ENCODE peak calls at places on chromosomes 6 and 20, in four cellular contexts. B is IMR-90, V is breast epithelium, Z is lung. N is an unnamed sample.
A peak's percentile ranks its signal among the peaks of the same experiment; 100 is the strongest.

GRCh38 chr6:36139431-36139830 is 9.1 kb downstream of the MAPK13 start:
- DNase-seq in B (no peak), V (no peak), Z (no peak), N (no peak)

GRCh38 chr6:113439861-113440260 is 417.3 kb upstream of the MARCKS start:
- DNase-seq in B (no peak), V (no peak), Z (no peak), N (no peak)

GRCh38 chr6:2758980-2759379 is 6.2 kb upstream of the WRNIP1 start:
- DNase-seq in B (no peak), V (no peak), Z (no peak), N (no peak)

GRCh38 chr6:84774174-84775158 is 10.1 kb upstream of the TBX18 start:
- DNase-seq in B (no peak), V (no peak), Z (no peak), N (no peak)

GRCh38 chr6:47464052-47464451 is 13.5 kb upstream of the CD2AP start:
- DNase-seq in B (no peak), V (no peak), Z (no peak), N (no peak)

GRCh38 chr6:119308048-119308570 is 41.5 kb downstream of the MAN1A1 start:
- DNase-seq in B (peak; percentile 84), V (no peak), Z (no peak), N (no peak)

GRCh38 chr6:170081556-170081955 is 209.3 kb downstream of the DLL1 start:
- DNase-seq in B (no peak), V (no peak), Z (no peak), N (peak; percentile 7)

GRCh38 chr6:55108469-55109130 is 65.7 kb upstream of the HCRTR2 start:
- DNase-seq in B (no peak), V (no peak), Z (no peak), N (no peak)

GRCh38 chr6:83490177-83490576 is 22.2 kb upstream of the PRSS35 start:
- DNase-seq in B (no peak), V (no peak), Z (no peak), N (no peak)

GRCh38 chr6:165841153-165841558 is 178.1 kb upstream of the PDE10A start:
- DNase-seq in B (no peak), V (no peak), Z (no peak), N (no peak)

DNA sequence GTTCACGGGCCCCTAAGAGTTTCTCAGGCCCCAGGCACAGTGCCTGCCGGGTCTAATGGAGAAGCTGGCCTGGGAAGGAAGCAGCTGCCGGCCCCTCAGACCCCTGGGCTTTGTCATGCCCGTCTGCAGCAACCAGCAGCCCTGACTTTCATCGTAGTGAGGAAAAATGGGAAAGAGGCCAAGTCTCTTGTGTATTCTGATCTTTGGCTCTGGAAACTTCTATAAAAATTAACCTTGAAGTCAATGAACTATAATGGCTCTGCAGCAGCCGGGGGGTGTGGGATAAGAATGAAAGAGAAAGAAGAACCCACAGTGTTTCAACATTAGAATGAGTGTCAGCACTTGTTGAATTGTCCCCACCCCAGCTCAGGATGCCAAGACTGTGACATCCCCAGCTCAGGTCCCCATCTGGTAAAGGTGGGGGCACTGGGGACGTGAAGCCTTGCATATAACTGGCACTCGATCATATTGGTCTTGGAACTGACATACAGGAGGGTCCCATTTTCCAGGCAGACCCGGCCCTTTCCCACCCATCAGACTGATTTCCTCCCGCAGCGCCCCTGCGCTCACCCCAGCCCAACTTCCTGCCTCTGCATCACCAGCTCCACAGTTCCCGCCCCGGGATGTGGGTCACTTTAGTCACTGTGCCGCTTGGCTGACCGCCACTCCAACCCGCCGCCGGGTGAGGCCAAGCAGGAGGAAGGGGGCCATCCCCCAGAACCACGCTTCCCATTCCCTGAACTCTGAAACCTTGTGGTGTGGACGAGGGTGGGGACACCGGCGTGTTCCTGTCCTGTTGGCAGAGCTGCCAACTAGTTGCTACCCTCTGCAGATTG is 12.7 kb downstream of the TGM2 start:
- DNase-seq in B (peak; percentile 73), V (no peak), Z (peak; percentile 85), N (no peak)
- H3K4me3 ChIP-seq in B (no peak overlapping the region), V (peak overlapping the region; percentile 15), Z (no peak overlapping the region), N (no peak overlapping the region)

DNA sequence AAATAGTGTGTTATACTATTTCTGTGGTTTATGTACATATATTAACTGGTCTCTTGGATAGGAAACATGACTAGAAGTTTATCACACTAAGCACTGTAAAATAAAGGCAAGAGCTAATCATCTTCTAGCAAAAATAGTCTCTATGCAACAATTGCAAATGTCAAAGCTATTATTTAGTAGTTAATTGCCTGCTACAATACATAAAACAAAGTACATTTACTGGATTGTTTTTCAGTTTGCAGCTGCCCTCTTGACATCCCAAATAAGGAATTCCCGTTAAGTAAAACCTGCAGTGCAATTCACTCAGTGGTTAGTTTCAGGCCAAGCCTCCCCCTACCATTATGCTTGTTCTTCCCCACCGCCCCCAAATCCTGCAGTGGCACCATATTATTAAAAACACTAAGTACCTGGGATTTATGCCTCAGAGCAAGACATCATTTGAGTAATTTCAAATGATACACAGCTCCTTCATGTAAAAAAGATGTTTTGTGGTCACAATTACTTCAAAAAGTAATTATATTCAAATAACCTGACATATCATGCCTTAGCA is 1.6 kb upstream of the ATP5F1E start:
- DNase-seq in B (no peak), V (no peak), Z (no peak), N (no peak)
- H3K4me3 ChIP-seq in B (no peak overlapping the region), V (no peak overlapping the region), Z (no peak overlapping the region), N (no peak overlapping the region)

DNA sequence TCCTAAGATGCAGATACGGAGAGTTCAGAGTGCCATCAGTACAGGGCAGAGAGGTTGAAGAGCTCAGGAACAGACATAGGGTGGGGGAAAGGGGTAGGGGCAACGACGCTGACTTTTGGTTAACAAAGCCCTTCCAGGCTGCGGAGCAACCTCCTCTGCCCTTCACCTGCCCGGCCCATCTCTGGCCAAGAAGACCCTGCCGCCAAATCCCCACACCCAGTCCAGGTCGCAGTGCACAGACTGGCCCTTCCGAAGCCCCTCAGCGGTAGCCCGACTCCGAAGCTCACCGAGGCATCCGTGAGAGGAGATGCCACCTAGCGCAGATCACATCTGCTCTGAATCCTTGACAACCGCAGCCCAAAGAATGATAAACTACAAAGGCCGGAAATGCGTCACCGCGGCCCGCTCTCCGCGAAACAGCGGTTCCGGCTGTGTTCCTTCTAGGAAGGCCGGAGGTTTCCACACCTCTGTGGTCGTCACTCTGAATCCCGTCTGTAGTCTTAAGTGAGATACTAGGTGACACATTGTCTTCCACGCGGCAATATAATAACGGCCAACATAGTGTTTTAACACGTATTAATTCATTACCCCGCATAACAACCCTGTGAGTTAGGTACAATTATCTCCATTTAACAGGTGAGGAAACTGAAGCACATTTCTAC is at the start of gene ZSCAN23:
- DNase-seq in B (peak; percentile 92), V (peak; percentile 58), Z (peak; percentile 81), N (no peak)
- H3K4me3 ChIP-seq in B (peak within 1 kb of the TSS; percentile 91), V (peak within 1 kb of the TSS; percentile 89), Z (peak within 1 kb of the TSS; percentile 56), N (no peak within 1 kb of the TSS)

GRCh38 chr20:47736570-47737152 is 48.6 kb downstream of the SULF2 start:
- DNase-seq in B (no peak), V (no peak), Z (no peak), N (no peak)

GRCh38 chr20:47733892-47734291 is 51.4 kb downstream of the SULF2 start:
- DNase-seq in B (no peak), V (no peak), Z (no peak), N (no peak)

GRCh38 chr20:47737923-47738322 is 47.4 kb downstream of the SULF2 start:
- DNase-seq in B (no peak), V (no peak), Z (no peak), N (no peak)

GRCh38 chr20:47735412-47736400 is 49.6 kb downstream of the SULF2 start:
- DNase-seq in B (no peak), V (no peak), Z (peak; percentile 57), N (no peak)

DNA sequence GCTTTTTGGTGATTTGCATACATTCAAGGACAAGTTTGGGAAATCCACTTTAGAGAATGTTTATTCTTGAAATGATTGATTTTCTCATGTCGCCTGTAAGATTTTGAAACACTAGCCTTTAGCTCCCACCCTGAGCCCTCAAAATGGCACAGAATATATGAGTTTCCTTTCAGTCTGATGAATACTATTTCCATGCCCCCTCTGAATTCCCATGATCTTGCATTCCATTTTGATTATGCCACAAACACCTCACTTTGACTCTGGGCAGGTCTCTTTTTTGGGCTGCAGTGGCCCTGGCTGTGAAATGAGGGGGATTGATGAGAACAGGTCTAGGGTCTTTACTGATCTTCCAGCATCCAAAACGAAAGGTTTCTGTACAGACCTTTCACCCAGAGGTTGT is 50.4 kb downstream of the SULF2 start:
- DNase-seq in B (no peak), V (no peak), Z (no peak), N (no peak)
- H3K4me3 ChIP-seq in B (no peak overlapping the region), V (no peak overlapping the region), Z (no peak overlapping the region), N (no peak overlapping the region)

DNA sequence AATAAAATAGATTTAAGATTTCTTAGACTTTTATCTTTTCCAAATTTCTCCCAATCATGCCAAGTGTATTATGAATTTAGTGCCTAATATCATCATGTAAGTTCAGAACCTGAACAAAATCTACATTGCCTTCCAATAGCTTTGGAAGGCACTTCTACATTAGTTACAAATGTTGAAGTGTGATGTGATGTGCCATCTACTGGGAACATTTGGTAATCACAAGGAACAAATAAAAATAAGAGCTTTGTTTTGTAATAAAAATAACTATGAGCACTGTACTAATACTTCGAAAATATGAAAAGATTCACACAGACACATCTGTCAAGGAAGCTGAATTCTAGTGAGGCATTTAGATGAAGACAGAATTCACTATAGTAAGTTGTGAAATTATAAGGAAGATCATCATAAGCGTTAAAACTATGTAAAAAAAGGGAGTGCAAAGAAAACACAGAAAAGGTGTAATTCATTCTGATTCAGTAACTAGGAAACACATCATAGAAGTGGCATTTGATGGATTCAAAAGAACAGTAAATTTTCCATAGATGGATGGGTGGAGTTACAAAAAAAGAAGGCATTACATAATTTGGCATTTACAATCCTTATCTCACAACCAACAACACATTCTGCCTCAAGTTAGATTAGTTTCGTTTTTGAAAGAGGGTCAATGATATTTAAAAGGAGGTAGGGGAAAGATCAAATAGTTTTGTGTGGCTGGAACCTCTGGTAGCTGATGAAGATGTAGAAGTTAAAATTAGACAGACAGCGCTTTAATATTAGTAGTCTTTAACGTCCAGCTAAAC is 161.0 kb downstream of the ASCC3 start:
- DNase-seq in B (peak; percentile 41), V (no peak), Z (no peak), N (peak; percentile 22)
- H3K4me3 ChIP-seq in B (no peak overlapping the region), V (peak overlapping the region; percentile 19), Z (no peak overlapping the region), N (no peak overlapping the region)

GRCh38 chr6:111745636-111746035 is 127.6 kb downstream of the FYN start:
- DNase-seq in B (no peak), V (no peak), Z (no peak), N (no peak)
- H3K4me3 ChIP-seq in B (no peak overlapping the region), V (no peak overlapping the region), Z (no peak overlapping the region), N (no peak overlapping the region)

DNA sequence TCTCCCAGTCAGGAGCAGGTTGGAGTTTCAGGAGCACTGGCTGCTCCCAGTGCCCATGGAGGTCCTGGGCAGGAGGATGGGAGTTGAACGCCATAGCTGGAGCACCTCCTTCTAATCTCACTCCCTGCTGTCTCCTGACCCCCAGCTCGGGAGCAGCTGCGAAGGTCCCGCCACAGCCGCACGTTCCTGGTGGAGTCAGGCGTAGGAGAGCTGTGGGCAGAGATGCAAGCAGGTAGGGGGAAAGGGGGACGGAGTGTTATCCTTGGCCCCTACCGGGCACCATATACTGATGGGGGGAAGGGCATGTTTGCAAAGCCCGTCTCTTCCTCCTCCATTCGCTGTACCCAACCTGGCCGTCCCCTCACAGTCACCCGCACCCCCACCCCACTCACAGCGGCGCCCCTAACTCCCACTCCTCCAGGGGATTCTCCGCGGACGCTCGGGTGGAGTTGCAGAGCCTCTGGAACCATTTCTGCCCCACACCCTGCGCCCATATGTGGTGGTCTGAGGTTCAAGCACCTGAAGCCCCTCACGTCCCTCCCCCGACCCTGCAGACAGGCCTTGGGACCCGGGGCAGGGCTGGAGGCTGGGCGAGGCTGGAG is 16.7 kb downstream of the HSPA12B start:
- DNase-seq in B (no peak), V (no peak), Z (no peak), N (no peak)
- H3K4me3 ChIP-seq in B (no peak overlapping the region), V (peak overlapping the region; percentile 48), Z (no peak overlapping the region), N (no peak overlapping the region)

GRCh38 chr6:108589244-108589730 is 28.6 kb downstream of the FOXO3 start:
- DNase-seq in B (peak; percentile 63), V (peak; percentile 85), Z (peak; percentile 85), N (peak; percentile 55)
- H3K4me3 ChIP-seq in B (no peak overlapping the region), V (peak overlapping the region; percentile 21), Z (no peak overlapping the region), N (no peak overlapping the region)

GRCh38 chr20:36173451-36173933 is 19.0 kb downstream of the EPB41L1 start:
- DNase-seq in B (peak; percentile 13), V (no peak), Z (no peak), N (no peak)
- H3K4me3 ChIP-seq in B (no peak overlapping the region), V (no peak overlapping the region), Z (no peak overlapping the region), N (no peak overlapping the region)

N was measured in Caco-2.